ENCODE peak calls at places on chromosome 4, in nine cellular contexts. C is HFF-Myc; D is MCF 10A; E is RWPE1; P is spleen; R is CD8-positive, alpha-beta T cell; F is hepatocyte; U is AG10803; H is endothelial cell. S is an unnamed sample.

GRCh38 chr4:3791910-3792542 is 25.8 kb downstream of the ADRA2C start:
- DNase-seq in H (peak), D (peak), U (no peak), P (no peak), E (peak), R (no peak), C (no peak), F (peak), S (peak)

GRCh38 chr4:110926841-110927400 is 304.0 kb upstream of the PITX2 start:
- DNase-seq in U (no peak), H (no peak), C (peak), D (no peak), P (no peak), F (no peak), R (no peak), E (no peak), S (no peak)

GRCh38 chr4:576245-576821 is at the start of gene TMEM271:
- DNase-seq in C (no peak), F (no peak), H (no peak), R (no peak), U (no peak), E (no peak), D (no peak), P (peak), S (no peak)

GRCh38 chr4:2534904-2535385 is 1.5 kb upstream of the FAM193A start:
- DNase-seq in F (no peak), U (no peak), D (no peak), P (no peak), C (no peak), R (no peak), H (no peak), E (no peak), S (no peak)

GRCh38 chr4:162911349-162911748 is 255.3 kb downstream of the NAF1 start:
- DNase-seq in P (no peak), U (no peak), H (no peak), E (no peak), F (no peak), R (no peak), D (no peak), C (no peak), S (no peak)

GRCh38 chr4:118279328-118279727 is 73.5 kb downstream of the PRSS12 start:
- DNase-seq in D (no peak), P (no peak), C (no peak), U (no peak), H (no peak), R (no peak), E (no peak), F (no peak), S (no peak)

GRCh38 chr4:102901804-102902203 is 33.0 kb downstream of the CISD2 start:
- DNase-seq in P (no peak), U (no peak), D (no peak), H (no peak), E (no peak), R (no peak), F (no peak), C (no peak), S (no peak)

GRCh38 chr4:151284534-151285245 is 7.7 kb downstream of the PRSS48 start:
- DNase-seq in E (no peak), U (no peak), F (no peak), D (no peak), P (no peak), R (no peak), H (no peak), C (no peak), S (no peak)

GRCh38 chr4:42965326-42965725 is 72.8 kb downstream of the GRXCR1 start:
- DNase-seq in D (peak), R (no peak), C (no peak), H (peak), P (no peak), F (no peak), E (peak), U (no peak), S (no peak)

GRCh38 chr4:179164642-179165338 is 1722.6 kb upstream of the AGA start:
- DNase-seq in P (no peak), E (no peak), C (no peak), R (no peak), H (no peak), D (no peak), F (no peak), U (no peak), S (no peak)

GRCh38 chr4:72208421-72209075 is 176.7 kb downstream of the NPFFR2 start:
- DNase-seq in C (no peak), P (no peak), D (peak), U (peak), F (no peak), R (no peak), H (no peak), E (peak), S (no peak)

GRCh38 chr4:37685726-37686372 is 327 bp downstream of the RELL1 start:
- DNase-seq in F (peak), D (peak), E (peak), R (peak), P (no peak), H (peak), U (peak), C (no peak), S (no peak)

GRCh38 chr4:87530868-87531267 is 1.7 kb upstream of the SPARCL1 start:
- DNase-seq in D (peak), E (peak), U (peak), R (no peak), C (no peak), P (no peak), H (no peak), F (peak), S (no peak)

GRCh38 chr4:86307432-86307831 is 52.4 kb downstream of the MAPK10 start:
- DNase-seq in R (no peak), C (no peak), P (no peak), D (peak), E (no peak), U (peak), H (no peak), F (no peak), S (no peak)

GRCh38 chr4:145066063-145066501 is 31.9 kb downstream of the ANAPC10 start:
- DNase-seq in E (no peak), P (no peak), H (no peak), F (peak), U (no peak), D (no peak), C (no peak), R (no peak), S (no peak)

GRCh38 chr4:113644398-113644797 is 117.1 kb downstream of the CAMK2D start:
- DNase-seq in R (no peak), D (no peak), H (no peak), F (no peak), E (no peak), C (no peak), P (no peak), U (no peak), S (no peak)

GRCh38 chr4:176883108-176883550 is 90.4 kb upstream of the VEGFC start:
- DNase-seq in P (no peak), R (no peak), H (no peak), D (peak), E (no peak), U (peak), C (no peak), F (no peak), S (no peak)

GRCh38 chr4:68404153-68404552 is 43.1 kb upstream of the TMPRSS11E start:
- DNase-seq in P (no peak), R (no peak), E (no peak), U (no peak), C (no peak), H (no peak), F (no peak), D (no peak), S (no peak)

GRCh38 chr4:74618659-74619058 is 173.7 kb downstream of the AREG start:
- DNase-seq in D (peak), H (no peak), P (no peak), C (no peak), R (no peak), E (no peak), U (no peak), F (no peak), S (no peak)

GRCh38 chr4:25862411-25863346 is at the start of gene SEL1L3:
- DNase-seq in E (peak), D (peak), C (no peak), R (peak), F (peak), U (no peak), P (peak), H (peak), S (peak)

GRCh38 chr4:108646706-108647105 is 3.7 kb upstream of the OSTC start:
- DNase-seq in F (no peak), C (no peak), H (no peak), U (no peak), D (no peak), E (no peak), R (no peak), P (no peak), S (no peak)

GRCh38 chr4:116531870-116532269 is 553.5 kb downstream of the TRAM1L1 start:
- DNase-seq in D (no peak), E (no peak), H (peak), P (no peak), R (no peak), F (no peak), U (no peak), C (no peak), S (no peak)

GRCh38 chr4:122701061-122701460 is 31.4 kb upstream of the BBS12 start:
- DNase-seq in P (no peak), F (no peak), D (peak), U (no peak), H (no peak), C (no peak), E (peak), R (no peak), S (no peak)

GRCh38 chr4:97367878-97368277 is 775.4 kb downstream of the STPG2 start:
- DNase-seq in U (no peak), P (no peak), R (no peak), F (peak), E (peak), H (no peak), D (peak), C (no peak), S (no peak)

GRCh38 chr4:8917868-8918783 is 46.5 kb upstream of the HMX1 start:
- DNase-seq in U (peak), H (peak), D (peak), P (peak), R (peak), E (peak), C (peak), F (peak), S (peak)

GRCh38 chr4:48133668-48134444 is at the start of gene TXK:
- DNase-seq in D (no peak), R (no peak), E (no peak), H (no peak), U (peak), F (no peak), C (no peak), P (no peak), S (no peak)

GRCh38 chr4:52870225-52870624 is 8.1 kb downstream of the RASL11B start:
- DNase-seq in C (no peak), P (no peak), F (no peak), U (no peak), R (no peak), E (no peak), H (no peak), D (no peak), S (no peak)

GRCh38 chr4:120304801-120305200 is 238.2 kb upstream of the MAD2L1 start:
- DNase-seq in C (no peak), E (no peak), D (no peak), P (no peak), U (no peak), H (no peak), R (no peak), F (no peak), S (no peak)

GRCh38 chr4:185127021-185127925 is 15.8 kb upstream of the SLC25A4 start:
- DNase-seq in P (no peak), D (no peak), F (peak), R (no peak), C (no peak), E (no peak), U (no peak), H (peak), S (peak)

GRCh38 chr4:185123479-185123878 is 19.6 kb upstream of the SLC25A4 start:
- DNase-seq in R (no peak), E (no peak), U (no peak), F (no peak), D (no peak), H (no peak), C (no peak), P (no peak), S (no peak)

GRCh38 chr4:185122681-185123345 is 20.3 kb upstream of the SLC25A4 start:
- DNase-seq in H (no peak), P (no peak), E (no peak), D (no peak), C (no peak), U (no peak), R (no peak), F (no peak), S (peak)

GRCh38 chr4:185134176-185134869 is 8.7 kb upstream of the SLC25A4 start:
- DNase-seq in F (peak), H (no peak), C (no peak), E (peak), P (no peak), R (no peak), U (peak), D (peak), S (peak)

GRCh38 chr4:185128272-185129119 is 14.6 kb upstream of the SLC25A4 start:
- DNase-seq in U (no peak), H (peak), R (peak), P (no peak), C (no peak), E (peak), F (peak), D (no peak), S (peak)
- TF ChIP-seq CTCF in U (no peak), H (peak), R (peak), P (peak), C (no peak), E (no peak), F (no peak), D (no peak), S (no peak)

DNA sequence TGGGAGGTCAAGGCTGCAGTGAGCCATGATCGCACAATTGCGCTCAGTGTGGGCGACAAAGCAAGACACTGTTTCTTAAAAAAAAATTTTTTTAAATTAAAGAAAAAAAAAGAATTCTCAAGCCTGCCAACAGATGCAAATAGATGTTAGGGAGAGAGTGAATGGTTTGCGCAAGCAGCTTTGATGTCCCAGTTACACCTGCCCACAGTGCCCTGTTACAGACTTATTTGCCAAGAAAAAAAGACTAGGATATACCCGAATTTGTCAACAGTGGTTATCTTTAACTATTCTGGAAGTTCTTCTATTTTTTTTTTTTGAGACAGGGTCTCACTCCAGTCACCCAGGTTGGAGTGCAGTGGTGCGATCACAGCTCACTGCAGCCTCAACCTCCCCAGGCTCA is 44.3 kb upstream of the UGDH start:
- DNase-seq in C (no peak), E (no peak), R (no peak), P (no peak), F (no peak), U (no peak), H (no peak), D (no peak), S (no peak)
- TF ChIP-seq CTCF in C (no peak), E (no peak), R (no peak), P (no peak), F (no peak), U (no peak), H (no peak), D (no peak), S (no peak)

DNA sequence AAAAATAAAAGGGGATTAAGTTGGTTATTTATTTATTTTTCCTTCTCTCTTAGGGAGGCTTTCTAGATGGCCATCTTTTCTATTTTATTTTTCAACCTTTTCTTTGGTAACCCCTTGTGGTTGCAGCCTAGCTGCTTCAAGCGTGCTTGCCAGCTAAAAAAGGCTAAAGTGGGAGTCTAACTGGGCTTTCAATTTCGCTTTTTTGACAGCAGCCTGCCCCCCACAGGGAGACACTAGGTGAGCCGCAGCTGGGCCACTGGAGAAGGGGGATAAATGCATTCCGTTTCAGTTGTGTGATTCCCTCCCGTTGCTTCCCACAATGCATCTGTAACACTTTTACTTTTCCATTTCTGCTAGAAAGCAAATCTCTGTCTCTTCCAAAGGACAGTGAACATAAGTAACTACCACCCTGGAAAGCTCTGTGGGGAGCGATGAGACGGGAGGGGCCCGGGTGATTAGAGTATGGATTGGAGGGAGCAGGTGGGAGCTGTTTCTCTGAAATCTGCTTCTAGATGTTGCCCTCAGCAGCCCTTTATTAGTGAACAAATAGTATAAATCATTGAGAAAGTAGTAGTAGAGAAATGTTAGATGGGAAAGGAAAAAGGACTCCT is 86.2 kb upstream of the RAPGEF2 start:
- DNase-seq in U (no peak), C (no peak), D (no peak), P (no peak), F (peak), R (no peak), E (no peak), H (no peak), S (peak)
- TF ChIP-seq CTCF in U (no peak), C (no peak), D (no peak), P (no peak), F (peak), R (no peak), E (no peak), H (no peak), S (peak)

DNA sequence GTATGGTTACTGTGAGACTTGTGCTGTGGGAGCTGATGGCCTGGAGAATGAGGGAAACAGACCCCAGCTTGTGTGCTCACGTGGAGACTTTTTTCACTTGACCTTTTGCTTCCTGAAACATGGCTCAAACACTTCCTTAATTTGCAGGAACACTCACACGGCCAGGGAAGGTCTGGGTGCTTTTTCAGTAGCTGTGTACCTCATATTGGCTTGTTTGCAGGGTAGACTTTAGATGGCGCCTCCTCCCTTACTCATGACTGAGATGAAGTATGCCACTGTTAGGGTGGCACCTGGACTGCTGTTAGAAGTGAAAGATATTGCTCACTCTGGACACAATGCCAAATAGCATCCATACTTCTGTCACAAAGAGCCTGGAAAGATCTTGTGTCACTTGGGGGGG is 75.7 kb upstream of the WDR1 start:
- DNase-seq in F (no peak), R (no peak), D (no peak), P (no peak), E (no peak), U (no peak), C (no peak), H (no peak), S (no peak)
- TF ChIP-seq CTCF in F (no peak), R (no peak), D (no peak), P (no peak), E (no peak), U (no peak), C (no peak), H (no peak), S (peak)

DNA sequence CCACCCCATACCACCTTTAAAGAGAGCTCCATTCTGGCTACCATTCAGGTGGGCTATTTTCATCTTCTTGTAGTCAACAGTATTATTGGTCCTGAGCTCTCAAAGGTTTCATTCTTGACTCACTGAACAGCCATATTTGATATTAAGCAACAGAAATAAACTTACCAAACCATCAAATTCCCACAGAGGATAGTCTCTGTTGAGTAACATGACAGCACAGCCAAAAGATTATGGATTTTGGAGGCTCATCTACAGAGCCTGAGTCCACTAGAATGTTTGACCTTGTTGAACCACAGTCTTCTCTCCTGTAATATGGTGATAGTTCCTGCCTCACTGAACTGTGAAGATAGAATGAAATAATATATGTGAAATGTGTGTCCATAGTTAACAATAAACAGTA is 276.3 kb upstream of the LDB2 start:
- DNase-seq in U (no peak), H (no peak), D (no peak), P (no peak), R (no peak), C (no peak), F (no peak), E (no peak), S (no peak)
- TF ChIP-seq CTCF in U (no peak), H (no peak), D (no peak), P (no peak), R (no peak), C (no peak), F (no peak), E (no peak), S (no peak)

S was measured in GM13977.